ENCODE peak calls at places on chromosomes 3 and 15, in four cellular contexts. C is PC-3, B is H1, V is heart left ventricle. D is an unnamed sample.

GRCh38 chr3:120419797-120420196 is 31.0 kb downstream of the FSTL1 start:
- DNase-seq in V (peak), C (no peak), B (no peak), D (no peak)

GRCh38 chr3:188693435-188693834 is 478.3 kb upstream of the TPRG1 start:
- DNase-seq in V (no peak), C (no peak), B (no peak), D (no peak)

GRCh38 chr3:42019144-42019952 is 57.4 kb upstream of the ULK4 start:
- DNase-seq in V (peak), C (no peak), B (no peak), D (no peak)

GRCh38 chr3:10286596-10287295 is 6.0 kb downstream of the GHRL start:
- DNase-seq in V (no peak), C (peak), B (peak), D (no peak)

GRCh38 chr15:31465083-31465955 is 138.7 kb downstream of the KLF13 start:
- DNase-seq in V (peak), B (no peak), C (peak), D (peak)

GRCh38 chr15:40782609-40783227 is 12.9 kb downstream of the C15orf62 start:
- DNase-seq in B (peak), C (peak), V (peak), D (peak)

GRCh38 chr3:46693038-46693896 is at the start of gene ALS2CL:
- DNase-seq in V (peak), C (peak), B (peak), D (peak)

GRCh38 chr3:28036599-28037575 is 204.5 kb upstream of the CMC1 start:
- DNase-seq in B (no peak), V (no peak), C (no peak), D (no peak)

GRCh38 chr15:84099181-84099580 is 136.4 kb upstream of the GOLGA6L4 start:
- DNase-seq in C (peak), B (no peak), V (peak), D (no peak)

GRCh38 chr3:15097889-15098288 is 1.1 kb downstream of the RBSN start:
- DNase-seq in C (peak), B (no peak), V (no peak), D (no peak)

GRCh38 chr3:157534725-157535161 is 31.5 kb upstream of the VEPH1 start:
- DNase-seq in V (no peak), C (no peak), B (no peak), D (no peak)

GRCh38 chr3:10495003-10495402 is 10.4 kb downstream of the ATP2B2 start:
- DNase-seq in V (peak), C (peak), B (no peak), D (peak)

GRCh38 chr15:32824777-32825176 is 107.0 kb downstream of the GREM1 start:
- DNase-seq in V (no peak), B (no peak), C (peak), D (peak)

GRCh38 chr15:80105193-80105984 is 45.9 kb downstream of the ZFAND6 start:
- DNase-seq in V (no peak), C (peak), B (no peak), D (peak)

GRCh38 chr3:20873235-20873634 is 687.2 kb upstream of the SGO1 start:
- DNase-seq in V (no peak), C (no peak), B (no peak), D (no peak)

GRCh38 chr3:196941846-196942225 is 492 bp downstream of the NCBP2 start:
- DNase-seq in B (no peak), V (peak), C (peak), D (peak)

GRCh38 chr3:50405249-50405648 is 45.9 kb upstream of the TMEM115 start:
- DNase-seq in V (no peak), B (peak), C (peak), D (peak)

GRCh38 chr3:46406786-46407611 is at the start of the genes CCR5AS and CCRL2:
- DNase-seq in C (peak), V (peak), B (no peak), D (peak)

GRCh38 chr15:100060276-100060926 is 281.4 kb downstream of the ADAMTS17 start:
- DNase-seq in B (no peak), C (peak), V (peak), D (peak)

GRCh38 chr3:61239871-61240270 is 11.4 kb downstream of the FHIT start:
- DNase-seq in C (no peak), V (peak), B (no peak), D (no peak)

GRCh38 chr15:69522361-69522760 is 69.7 kb downstream of the RPLP1 start:
- DNase-seq in C (peak), V (no peak), B (no peak), D (no peak)

GRCh38 chr3:188316021-188316722 is 162.2 kb downstream of the LPP start:
- DNase-seq in V (no peak), B (no peak), C (no peak), D (no peak)

GRCh38 chr3:24551626-24552025 is 57.0 kb upstream of the THRB start:
- DNase-seq in V (no peak), C (no peak), B (no peak), D (no peak)

GRCh38 chr3:30655187-30655812 is 48.9 kb downstream of the TGFBR2 start:
- DNase-seq in V (no peak), C (peak), B (no peak), D (no peak)

GRCh38 chr3:16516695-16517481 is 3.4 kb upstream of the RFTN1 start:
- DNase-seq in B (no peak), C (peak), V (peak), D (peak)

GRCh38 chr3:3739345-3740060 is 59.7 kb upstream of the LRRN1 start:
- DNase-seq in V (no peak), B (no peak), C (no peak), D (no peak)

GRCh38 chr3:71987828-71988227 is 202.9 kb upstream of the PROK2 start:
- DNase-seq in V (no peak), C (no peak), B (no peak), D (no peak)

GRCh38 chr15:39502048-39502447 is 78.8 kb upstream of the THBS1 start:
- DNase-seq in B (no peak), C (no peak), V (no peak), D (no peak)

GRCh38 chr3:42504334-42505202 is 2.1 kb downstream of the VIPR1 start:
- DNase-seq in V (peak), C (no peak), B (peak), D (no peak)

GRCh38 chr3:34635352-34635850 is 837.0 kb downstream of the PDCD6IP start:
- DNase-seq in C (no peak), V (no peak), B (no peak), D (no peak)

GRCh38 chr3:177640319-177640997 is 443.2 kb upstream of the TBL1XR1 start:
- DNase-seq in V (no peak), B (no peak), C (no peak), D (no peak)

GRCh38 chr3:196177567-196177966 is 33.6 kb downstream of the ZDHHC19 start:
- DNase-seq in C (no peak), B (no peak), V (no peak), D (no peak)

GRCh38 chr15:40028853-40029252 is 10.1 kb downstream of the SRP14 start:
- DNase-seq in V (no peak), C (no peak), B (no peak), D (no peak)

GRCh38 chr3:32296251-32297204 is 58.0 kb downstream of the CMTM8 start:
- DNase-seq in V (peak), C (peak), B (peak), D (peak)

GRCh38 chr3:123028233-123028828 is 768 bp upstream of the SEMA5B start:
- DNase-seq in B (no peak), C (peak), V (peak), D (peak)

GRCh38 chr3:123031051-123031450 is 3.5 kb upstream of the SEMA5B start:
- DNase-seq in B (no peak), C (no peak), V (no peak), D (no peak)

GRCh38 chr3:123026551-123027291 is 842 bp downstream of the SEMA5B start:
- DNase-seq in V (peak), B (peak), C (no peak), D (no peak)

GRCh38 chr3:123025642-123026521 is 1.7 kb downstream of the SEMA5B start:
- DNase-seq in V (peak), C (no peak), B (peak), D (no peak)

GRCh38 chr3:123027292-123028232 is at the start of gene SEMA5B:
- DNase-seq in B (peak), C (peak), V (peak), D (no peak)
- TF ChIP-seq CTCF in B (peak), C (peak), V (peak), D (peak)

DNA sequence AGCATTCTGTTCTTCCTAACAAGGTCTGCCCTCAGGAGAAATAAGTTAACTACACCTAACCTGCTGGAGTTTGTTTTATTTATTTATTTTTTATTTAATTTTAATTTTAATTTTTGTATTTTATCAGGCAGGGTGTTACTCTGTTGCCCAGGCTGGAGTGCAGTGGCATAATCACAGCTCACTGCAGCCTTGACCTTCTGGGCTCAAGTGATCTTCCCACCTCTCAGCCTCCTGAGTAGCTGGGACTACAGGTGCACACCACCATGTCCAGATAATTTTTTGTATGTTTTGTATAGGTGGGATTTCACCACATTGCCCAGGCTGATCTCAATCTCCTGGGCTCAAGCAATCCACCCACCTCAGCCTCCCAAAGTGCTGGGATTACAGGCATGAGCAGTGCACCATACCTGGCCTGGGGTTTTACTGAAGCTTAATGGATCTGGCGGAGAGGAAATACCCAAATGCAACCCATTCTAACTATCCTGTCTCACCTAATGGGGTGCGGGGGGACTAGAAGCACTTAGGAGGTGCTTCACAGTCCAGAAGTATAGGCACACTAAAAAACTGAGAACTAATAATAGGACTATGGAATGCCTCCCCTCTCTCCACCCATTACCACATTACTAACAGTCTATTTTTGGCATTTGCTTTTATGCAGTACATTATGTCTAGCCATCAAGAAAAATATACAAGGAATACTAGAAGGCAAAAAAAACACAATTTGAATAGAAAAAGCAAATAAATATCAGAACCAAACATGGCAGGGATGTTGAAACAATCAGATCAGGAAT is 61.4 kb downstream of the TTBK2 start:
- DNase-seq in V (no peak), B (no peak), C (no peak), D (no peak)
- H3K27ac ChIP-seq in V (peak), B (no peak), C (no peak), D (no peak)

DNA sequence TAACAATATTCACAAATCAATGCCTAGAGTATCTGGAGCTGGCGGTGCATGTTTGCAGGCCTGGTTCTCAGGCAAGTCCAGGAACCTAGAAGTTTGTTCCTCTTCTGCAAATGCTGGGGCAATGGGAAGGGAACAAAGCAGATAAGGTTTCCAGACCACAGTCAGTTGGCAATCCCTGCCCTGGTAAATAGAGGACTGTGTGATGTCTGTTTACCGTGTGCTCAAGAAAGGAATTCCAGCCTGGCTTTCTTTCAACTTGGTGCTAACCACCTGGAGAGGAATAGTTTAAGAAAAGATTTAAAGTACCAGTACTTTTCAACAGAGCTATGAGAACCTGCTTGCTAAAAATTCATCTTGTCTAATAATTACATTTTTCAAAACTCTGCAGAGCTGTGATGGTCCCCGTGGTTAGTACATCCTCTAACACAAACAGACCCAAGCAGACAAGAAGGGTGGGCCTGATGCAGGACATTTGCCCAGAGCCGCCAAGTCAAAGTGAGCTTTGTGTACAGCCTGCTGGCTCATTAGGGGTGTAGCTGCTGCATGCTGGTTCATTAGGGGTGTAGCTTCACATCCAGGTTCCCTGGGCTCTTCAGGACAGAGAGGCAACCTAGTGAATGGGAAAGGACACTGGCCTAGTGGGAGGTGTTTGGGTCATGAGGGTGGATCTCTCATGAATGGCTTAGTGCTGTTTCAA is 220.5 kb downstream of the SQOR start:
- DNase-seq in B (no peak), C (peak), V (no peak), D (no peak)
- TF ChIP-seq CTCF in B (no peak), C (no peak), V (no peak), D (no peak)

GRCh38 chr15:48887144-48887543 is 9.2 kb downstream of the EID1 start:
- DNase-seq in B (no peak), V (no peak), C (no peak), D (no peak)

GRCh38 chr15:48888209-48888608 is 10.3 kb downstream of the EID1 start:
- DNase-seq in V (no peak), C (no peak), B (no peak), D (no peak)

GRCh38 chr15:48889925-48890324 is 12.0 kb downstream of the EID1 start:
- DNase-seq in C (no peak), V (no peak), B (no peak), D (no peak)

GRCh38 chr15:48890375-48890972 is 12.5 kb downstream of the EID1 start:
- DNase-seq in C (no peak), B (no peak), V (no peak), D (no peak)

DNA sequence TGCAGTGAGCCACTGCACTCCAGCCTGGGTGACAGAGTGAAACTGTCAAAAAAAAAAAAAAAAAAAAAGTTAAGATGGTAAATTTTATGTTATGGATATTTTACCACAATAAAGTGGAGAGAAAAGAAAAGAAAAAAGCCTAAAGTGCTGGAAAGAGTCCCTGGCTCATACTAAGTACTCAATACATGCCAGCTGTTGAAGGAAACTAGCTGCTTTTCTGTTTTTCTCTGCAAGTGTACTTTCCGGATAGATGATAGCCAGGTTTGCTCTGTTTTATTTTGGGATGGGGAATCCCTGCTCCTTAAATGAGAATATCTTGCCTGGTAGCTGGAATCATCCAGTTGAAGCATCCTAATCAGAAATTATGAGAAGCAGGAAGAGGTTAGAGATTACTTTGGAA is 10.9 kb downstream of the EID1 start:
- DNase-seq in V (no peak), B (no peak), C (no peak), D (no peak)
- H3K27ac ChIP-seq in V (peak), B (no peak), C (peak), D (no peak)

DNA sequence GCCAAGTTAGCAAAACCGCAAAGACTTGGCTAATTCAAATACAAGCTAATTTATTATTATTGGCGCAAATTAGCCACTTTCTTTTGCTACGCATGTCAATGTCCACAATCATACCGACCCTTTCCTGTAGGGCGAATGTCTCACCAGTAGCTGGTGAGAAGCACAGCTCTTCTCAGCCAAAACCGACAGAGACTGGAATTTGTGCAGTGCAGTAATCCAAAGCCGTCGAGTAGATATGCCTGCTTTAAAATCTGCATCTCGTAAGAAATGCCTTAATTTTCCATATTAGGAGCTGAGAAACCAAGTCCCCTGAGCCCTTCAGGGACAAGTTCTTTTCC is 614 bp upstream of the MINDY2 start:
- DNase-seq in V (peak), B (no peak), C (peak), D (peak)
- TF ChIP-seq CTCF in V (no peak), B (no peak), C (no peak), D (no peak)

DNA sequence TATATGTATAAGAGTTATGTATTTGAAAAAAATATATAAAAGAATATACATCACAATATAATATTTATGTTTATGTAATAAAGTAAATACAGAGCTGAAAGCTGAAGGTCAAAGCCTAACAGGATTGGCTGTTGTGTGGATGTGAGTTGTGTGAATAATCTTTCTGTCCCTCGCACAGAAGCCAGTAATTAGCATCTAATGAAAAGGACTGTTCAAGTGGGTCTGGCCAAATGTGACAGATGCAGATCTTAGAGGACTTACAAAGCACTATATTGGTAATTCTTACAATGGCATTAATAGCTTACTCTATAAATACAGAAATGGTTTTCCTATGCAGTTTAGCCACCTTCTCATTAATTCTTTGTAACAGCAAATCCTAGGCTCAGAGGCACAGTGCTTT is 2.4 kb downstream of the MKRN3 start:
- DNase-seq in V (no peak), B (no peak), C (no peak), D (no peak)
- H3K27ac ChIP-seq in V (no peak), B (no peak), C (no peak), D (no peak)

GRCh38 chr15:98930591-98930990 is 77.0 kb downstream of the PGPEP1L start:
- DNase-seq in B (no peak), V (no peak), C (no peak), D (no peak)
- TF ChIP-seq CTCF in B (no peak), V (no peak), C (no peak), D (no peak)

GRCh38 chr3:132660745-132661067 is 577 bp downstream of the UBA5 start:
- DNase-seq in B (no peak), V (no peak), C (peak), D (no peak)
- H3K27ac ChIP-seq in B (no peak), V (peak), C (peak), D (peak)

GRCh38 chr3:88732211-88732610 is 375.2 kb upstream of the EPHA3 start:
- DNase-seq in V (no peak), B (no peak), C (no peak), D (no peak)
- TF ChIP-seq CTCF in V (no peak), B (no peak), C (no peak), D (no peak)